ENCODE peak calls at places on chromosomes 5 and 9, in five cellular contexts. N, Q, K, P and W are unnamed samples.

GRCh38 chr9:132283165-132283564 is 71.6 kb downstream of the SETX start:
- DNase-seq in N (no peak), Q (no peak), K (no peak), P (no peak), W (no peak)

GRCh38 chr5:136040746-136041415 is 12.1 kb downstream of the TGFBI start:
- DNase-seq in N (no peak), Q (peak; percentile 73), K (no peak), P (no peak), W (no peak)

GRCh38 chr9:35306281-35306680 is 144.5 kb downstream of the UNC13B start:
- DNase-seq in N (no peak), Q (no peak), K (no peak), P (no peak), W (no peak)

GRCh38 chr5:42250-42649 is 49.7 kb upstream of the PLEKHG4B start:
- DNase-seq in N (no peak), Q (no peak), K (peak; percentile 60), P (no peak), W (no peak)

GRCh38 chr5:55446690-55447351 is 87.9 kb downstream of the PLPP1 start:
- DNase-seq in N (no peak), Q (no peak), K (no peak), P (no peak), W (no peak)

GRCh38 chr9:108562176-108562575 is 293.6 kb downstream of the ACTL7B start:
- DNase-seq in N (no peak), Q (no peak), K (no peak), P (no peak), W (no peak)

GRCh38 chr5:38465045-38465444 is 91.4 kb downstream of the LIFR start:
- DNase-seq in N (no peak), Q (no peak), K (no peak), P (no peak), W (no peak)

GRCh38 chr5:106154280-106154716 is 1516.4 kb downstream of the EFNA5 start:
- DNase-seq in N (no peak), Q (no peak), K (no peak), P (no peak), W (no peak)

GRCh38 chr5:155767480-155767879 is 559.5 kb upstream of the SGCD start:
- DNase-seq in N (no peak), Q (no peak), K (no peak), P (no peak), W (no peak)